ENCODE peak calls at places on chromosome 1, in seven cellular contexts. One of them, this sample, is unnamed.

GRCh38 chr1:209587778-209588177 is 4.3 kb downstream of the CAMK1G start:
- DNase-seq in brain microvascular endothelial cell: no peak
- DNase-seq in CD8-positive, alpha-beta T cell: no peak
- DNase-seq in cardiac muscle cell: no peak
- DNase-seq in hepatocyte: peak
- DNase-seq in CD4-positive, alpha-beta T cell: no peak
- DNase-seq in lower lobe of right lung: no peak
- DNase-seq in this sample: no peak

GRCh38 chr1:20785907-20786309 is 1.2 kb downstream of the HP1BP3 start:
- DNase-seq in brain microvascular endothelial cell: no peak
- DNase-seq in CD8-positive, alpha-beta T cell: no peak
- DNase-seq in cardiac muscle cell: no peak
- DNase-seq in hepatocyte: no peak
- DNase-seq in CD4-positive, alpha-beta T cell: no peak
- DNase-seq in lower lobe of right lung: no peak
- DNase-seq in this sample: no peak

GRCh38 chr1:171141336-171142051 is 43.6 kb upstream of the FMO2 start:
- DNase-seq in brain microvascular endothelial cell: peak
- DNase-seq in CD8-positive, alpha-beta T cell: no peak
- DNase-seq in cardiac muscle cell: no peak
- DNase-seq in hepatocyte: peak
- DNase-seq in CD4-positive, alpha-beta T cell: no peak
- DNase-seq in lower lobe of right lung: no peak
- DNase-seq in this sample: peak

GRCh38 chr1:231192620-231193163 is 30.8 kb downstream of the TRIM67 start:
- DNase-seq in brain microvascular endothelial cell: no peak
- DNase-seq in CD8-positive, alpha-beta T cell: no peak
- DNase-seq in cardiac muscle cell: no peak
- DNase-seq in hepatocyte: no peak
- DNase-seq in CD4-positive, alpha-beta T cell: no peak
- DNase-seq in lower lobe of right lung: peak
- DNase-seq in this sample: no peak

GRCh38 chr1:36525166-36525565 is 42.5 kb upstream of the CSF3R start:
- DNase-seq in brain microvascular endothelial cell: no peak
- DNase-seq in CD8-positive, alpha-beta T cell: no peak
- DNase-seq in cardiac muscle cell: no peak
- DNase-seq in hepatocyte: no peak
- DNase-seq in CD4-positive, alpha-beta T cell: no peak
- DNase-seq in lower lobe of right lung: no peak
- DNase-seq in this sample: no peak

GRCh38 chr1:112878321-112878720 is 77.7 kb downstream of the SLC16A1 start:
- DNase-seq in brain microvascular endothelial cell: no peak
- DNase-seq in CD8-positive, alpha-beta T cell: no peak
- DNase-seq in cardiac muscle cell: peak
- DNase-seq in hepatocyte: no peak
- DNase-seq in CD4-positive, alpha-beta T cell: no peak
- DNase-seq in lower lobe of right lung: no peak
- DNase-seq in this sample: no peak

GRCh38 chr1:73106931-73107330 is 824.6 kb upstream of the NEGR1 start:
- DNase-seq in brain microvascular endothelial cell: no peak
- DNase-seq in CD8-positive, alpha-beta T cell: no peak
- DNase-seq in cardiac muscle cell: no peak
- DNase-seq in hepatocyte: no peak
- DNase-seq in CD4-positive, alpha-beta T cell: no peak
- DNase-seq in lower lobe of right lung: no peak
- DNase-seq in this sample: no peak

GRCh38 chr1:41102208-41102607 is 80.7 kb upstream of the SLFNL1 start:
- DNase-seq in brain microvascular endothelial cell: peak
- DNase-seq in CD8-positive, alpha-beta T cell: no peak
- DNase-seq in cardiac muscle cell: no peak
- DNase-seq in hepatocyte: peak
- DNase-seq in CD4-positive, alpha-beta T cell: no peak
- DNase-seq in lower lobe of right lung: peak
- DNase-seq in this sample: peak

GRCh38 chr1:11535316-11535715 is 56.4 kb downstream of the DISP3 start:
- DNase-seq in brain microvascular endothelial cell: no peak
- DNase-seq in CD8-positive, alpha-beta T cell: no peak
- DNase-seq in cardiac muscle cell: no peak
- DNase-seq in hepatocyte: no peak
- DNase-seq in CD4-positive, alpha-beta T cell: no peak
- DNase-seq in lower lobe of right lung: no peak
- DNase-seq in this sample: no peak

GRCh38 chr1:9328681-9329080 is 36.0 kb downstream of the SPSB1 start:
- DNase-seq in brain microvascular endothelial cell: no peak
- DNase-seq in CD8-positive, alpha-beta T cell: no peak
- DNase-seq in cardiac muscle cell: no peak
- DNase-seq in hepatocyte: no peak
- DNase-seq in CD4-positive, alpha-beta T cell: no peak
- DNase-seq in lower lobe of right lung: no peak
- DNase-seq in this sample: no peak

GRCh38 chr1:23539698-23540266 is 8.7 kb upstream of the E2F2 start:
- DNase-seq in brain microvascular endothelial cell: peak
- DNase-seq in CD8-positive, alpha-beta T cell: peak
- DNase-seq in cardiac muscle cell: peak
- DNase-seq in hepatocyte: peak
- DNase-seq in CD4-positive, alpha-beta T cell: peak
- DNase-seq in lower lobe of right lung: peak
- DNase-seq in this sample: peak
- H3K27ac ChIP-seq in brain microvascular endothelial cell: no peak
- H3K27ac ChIP-seq in CD8-positive, alpha-beta T cell: no peak
- H3K27ac ChIP-seq in cardiac muscle cell: no peak
- H3K27ac ChIP-seq in hepatocyte: peak
- H3K27ac ChIP-seq in CD4-positive, alpha-beta T cell: no peak
- H3K27ac ChIP-seq in lower lobe of right lung: no peak
- H3K27ac ChIP-seq in this sample: no peak

DNA sequence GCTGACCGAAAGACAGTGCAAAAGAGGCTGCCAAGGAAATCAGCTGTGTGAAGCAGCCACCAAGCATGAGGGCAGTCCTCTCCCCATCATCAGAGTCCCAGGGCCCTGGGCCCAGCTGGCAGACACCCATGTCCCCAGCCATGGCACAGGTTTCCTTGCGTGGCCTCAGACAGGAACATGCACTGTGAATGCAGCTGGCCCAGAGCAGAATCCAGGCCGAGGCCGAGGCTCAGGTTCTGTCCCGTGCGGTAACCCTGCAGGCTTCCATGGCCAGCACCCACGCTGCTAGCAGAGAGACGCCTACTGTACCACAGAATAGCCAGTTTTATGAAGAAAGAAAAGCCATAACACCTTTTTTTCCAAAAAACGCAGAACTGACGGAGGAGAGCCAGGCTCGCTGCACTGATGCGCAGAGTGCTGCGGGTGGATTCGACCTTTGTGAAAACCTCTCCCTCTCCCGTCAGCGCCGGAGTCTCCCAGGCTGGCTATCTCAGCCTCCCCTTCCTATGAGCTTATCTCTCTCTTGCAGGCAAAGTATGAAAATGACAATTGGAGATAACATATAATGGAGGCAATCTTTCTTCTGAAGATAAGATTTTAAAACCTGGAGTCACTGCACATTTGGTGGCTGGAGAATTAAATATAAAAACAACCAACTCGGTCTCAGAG is 106.6 kb downstream of the NPHP4 start:
- DNase-seq in brain microvascular endothelial cell: no peak
- DNase-seq in CD8-positive, alpha-beta T cell: no peak
- DNase-seq in cardiac muscle cell: no peak
- DNase-seq in hepatocyte: no peak
- DNase-seq in CD4-positive, alpha-beta T cell: no peak
- DNase-seq in lower lobe of right lung: no peak
- DNase-seq in this sample: no peak
- TF ChIP-seq CTCF in brain microvascular endothelial cell: no peak
- TF ChIP-seq CTCF in CD8-positive, alpha-beta T cell: no peak
- TF ChIP-seq CTCF in cardiac muscle cell: no peak
- TF ChIP-seq CTCF in hepatocyte: no peak
- TF ChIP-seq CTCF in CD4-positive, alpha-beta T cell: no peak
- TF ChIP-seq CTCF in lower lobe of right lung: no peak
- TF ChIP-seq CTCF in this sample: no peak

GRCh38 chr1:88698764-88699163 is 14.7 kb downstream of the PKN2 start:
- DNase-seq in brain microvascular endothelial cell: no peak
- DNase-seq in CD8-positive, alpha-beta T cell: no peak
- DNase-seq in cardiac muscle cell: no peak
- DNase-seq in hepatocyte: no peak
- DNase-seq in CD4-positive, alpha-beta T cell: no peak
- DNase-seq in lower lobe of right lung: no peak
- DNase-seq in this sample: no peak

GRCh38 chr1:88697503-88697902 is 13.4 kb downstream of the PKN2 start:
- DNase-seq in brain microvascular endothelial cell: no peak
- DNase-seq in CD8-positive, alpha-beta T cell: no peak
- DNase-seq in cardiac muscle cell: no peak
- DNase-seq in hepatocyte: no peak
- DNase-seq in CD4-positive, alpha-beta T cell: no peak
- DNase-seq in lower lobe of right lung: no peak
- DNase-seq in this sample: no peak

GRCh38 chr1:88698140-88698539 is 14.1 kb downstream of the PKN2 start:
- DNase-seq in brain microvascular endothelial cell: peak
- DNase-seq in CD8-positive, alpha-beta T cell: no peak
- DNase-seq in cardiac muscle cell: peak
- DNase-seq in hepatocyte: no peak
- DNase-seq in CD4-positive, alpha-beta T cell: no peak
- DNase-seq in lower lobe of right lung: no peak
- DNase-seq in this sample: no peak

GRCh38 chr1:88701275-88701674 is 17.2 kb downstream of the PKN2 start:
- DNase-seq in brain microvascular endothelial cell: no peak
- DNase-seq in CD8-positive, alpha-beta T cell: no peak
- DNase-seq in cardiac muscle cell: no peak
- DNase-seq in hepatocyte: no peak
- DNase-seq in CD4-positive, alpha-beta T cell: no peak
- DNase-seq in lower lobe of right lung: no peak
- DNase-seq in this sample: no peak

GRCh38 chr1:88700383-88701013 is 16.4 kb downstream of the PKN2 start:
- DNase-seq in brain microvascular endothelial cell: no peak
- DNase-seq in CD8-positive, alpha-beta T cell: no peak
- DNase-seq in cardiac muscle cell: no peak
- DNase-seq in hepatocyte: no peak
- DNase-seq in CD4-positive, alpha-beta T cell: no peak
- DNase-seq in lower lobe of right lung: no peak
- DNase-seq in this sample: no peak
- H3K27ac ChIP-seq in brain microvascular endothelial cell: no peak
- H3K27ac ChIP-seq in CD8-positive, alpha-beta T cell: no peak
- H3K27ac ChIP-seq in cardiac muscle cell: no peak
- H3K27ac ChIP-seq in hepatocyte: no peak
- H3K27ac ChIP-seq in CD4-positive, alpha-beta T cell: no peak
- H3K27ac ChIP-seq in lower lobe of right lung: peak
- H3K27ac ChIP-seq in this sample: no peak

DNA sequence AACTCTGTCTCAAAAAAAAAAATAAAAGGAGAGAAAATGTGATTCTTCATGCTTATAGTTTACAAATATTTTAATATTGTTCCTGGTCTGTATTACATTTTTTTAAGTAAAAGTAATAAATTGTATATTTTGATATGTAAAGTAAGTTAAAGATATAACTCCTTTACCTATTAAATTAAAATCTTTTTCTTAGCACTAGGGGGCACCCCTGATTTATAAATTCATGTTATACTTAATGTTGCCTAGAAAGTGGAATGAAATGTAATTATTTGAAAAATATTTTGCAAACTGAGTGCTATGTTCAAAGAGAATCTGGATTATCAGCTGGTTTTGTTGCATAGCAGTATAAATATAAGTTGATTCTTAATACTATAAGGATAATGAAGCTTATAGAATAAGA is 49.2 kb downstream of the RALGPS2 start:
- DNase-seq in brain microvascular endothelial cell: no peak
- DNase-seq in CD8-positive, alpha-beta T cell: no peak
- DNase-seq in cardiac muscle cell: peak
- DNase-seq in hepatocyte: peak
- DNase-seq in CD4-positive, alpha-beta T cell: no peak
- DNase-seq in lower lobe of right lung: no peak
- DNase-seq in this sample: no peak
- TF ChIP-seq CTCF in brain microvascular endothelial cell: no peak
- TF ChIP-seq CTCF in CD8-positive, alpha-beta T cell: peak
- TF ChIP-seq CTCF in cardiac muscle cell: peak
- TF ChIP-seq CTCF in hepatocyte: peak
- TF ChIP-seq CTCF in CD4-positive, alpha-beta T cell: peak
- TF ChIP-seq CTCF in lower lobe of right lung: peak
- TF ChIP-seq CTCF in this sample: peak

GRCh38 chr1:27868932-27869718 is 3.2 kb upstream of the THEMIS2 start:
- DNase-seq in brain microvascular endothelial cell: no peak
- DNase-seq in CD8-positive, alpha-beta T cell: peak
- DNase-seq in cardiac muscle cell: no peak
- DNase-seq in hepatocyte: no peak
- DNase-seq in CD4-positive, alpha-beta T cell: peak
- DNase-seq in lower lobe of right lung: no peak
- DNase-seq in this sample: no peak
- H3K27ac ChIP-seq in brain microvascular endothelial cell: no peak
- H3K27ac ChIP-seq in CD8-positive, alpha-beta T cell: peak
- H3K27ac ChIP-seq in cardiac muscle cell: no peak
- H3K27ac ChIP-seq in hepatocyte: no peak
- H3K27ac ChIP-seq in CD4-positive, alpha-beta T cell: peak
- H3K27ac ChIP-seq in lower lobe of right lung: peak
- H3K27ac ChIP-seq in this sample: peak

DNA sequence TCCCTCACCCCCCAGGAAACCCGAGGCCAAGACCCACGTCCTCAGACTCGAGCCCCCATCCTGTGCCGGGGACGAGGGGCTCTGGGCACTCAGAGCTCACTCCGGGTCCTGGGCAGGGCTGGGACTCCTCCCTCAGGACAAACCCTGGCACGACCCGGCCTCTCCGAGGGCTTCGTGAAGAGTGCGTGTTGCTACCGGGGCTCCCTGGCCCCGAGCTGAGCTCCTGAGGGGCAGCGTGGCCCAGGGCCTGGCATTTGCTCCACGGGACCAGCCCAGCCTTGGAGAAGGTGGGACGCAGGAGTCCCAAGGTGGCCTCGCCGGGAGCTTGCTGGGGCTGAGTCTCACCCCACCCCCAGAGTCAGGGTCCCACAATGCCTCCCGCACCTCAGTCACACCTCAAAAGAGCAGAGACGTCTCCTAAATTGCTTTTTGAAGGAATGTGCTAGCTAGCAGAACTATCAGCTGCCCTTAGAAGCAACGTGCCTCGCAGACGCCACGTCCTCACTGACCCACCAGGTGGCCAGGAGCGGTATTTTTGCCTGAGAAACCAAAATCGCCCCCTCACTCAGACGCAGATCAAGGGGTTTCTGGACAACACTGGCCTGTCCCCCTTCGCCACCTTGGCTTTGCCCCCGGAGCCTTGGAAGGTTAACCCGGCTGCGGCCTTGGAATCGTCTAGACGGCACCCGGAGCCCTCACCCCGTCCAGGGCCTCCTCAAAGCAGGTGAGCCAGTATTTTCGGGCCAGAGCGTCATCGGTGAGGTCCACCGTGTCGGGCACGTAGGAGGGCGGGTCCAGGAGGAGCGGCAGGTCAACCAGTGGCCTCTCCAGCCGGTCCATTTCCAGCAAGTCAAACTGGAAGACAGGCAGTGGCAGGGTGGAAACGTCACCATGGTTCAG is 11.3 kb downstream of the PANK4 start:
- DNase-seq in brain microvascular endothelial cell: no peak
- DNase-seq in CD8-positive, alpha-beta T cell: no peak
- DNase-seq in cardiac muscle cell: no peak
- DNase-seq in hepatocyte: no peak
- DNase-seq in CD4-positive, alpha-beta T cell: no peak
- DNase-seq in lower lobe of right lung: no peak
- DNase-seq in this sample: no peak
- TF ChIP-seq CTCF in brain microvascular endothelial cell: peak
- TF ChIP-seq CTCF in CD8-positive, alpha-beta T cell: no peak
- TF ChIP-seq CTCF in cardiac muscle cell: no peak
- TF ChIP-seq CTCF in hepatocyte: no peak
- TF ChIP-seq CTCF in CD4-positive, alpha-beta T cell: no peak
- TF ChIP-seq CTCF in lower lobe of right lung: no peak
- TF ChIP-seq CTCF in this sample: no peak

GRCh38 chr1:24343412-24344089 is 24.4 kb downstream of the GRHL3 start:
- DNase-seq in brain microvascular endothelial cell: no peak
- DNase-seq in CD8-positive, alpha-beta T cell: no peak
- DNase-seq in cardiac muscle cell: no peak
- DNase-seq in hepatocyte: no peak
- DNase-seq in CD4-positive, alpha-beta T cell: no peak
- DNase-seq in lower lobe of right lung: no peak
- DNase-seq in this sample: no peak
- H3K27ac ChIP-seq in brain microvascular endothelial cell: no peak
- H3K27ac ChIP-seq in CD8-positive, alpha-beta T cell: no peak
- H3K27ac ChIP-seq in cardiac muscle cell: no peak
- H3K27ac ChIP-seq in hepatocyte: no peak
- H3K27ac ChIP-seq in CD4-positive, alpha-beta T cell: no peak
- H3K27ac ChIP-seq in lower lobe of right lung: no peak
- H3K27ac ChIP-seq in this sample: no peak

This sample was measured in heart left ventricle.